ENCODE peak calls at places on chromosomes 2 and 18, in seven cellular contexts. F is stomach, Q is prostate gland, J is heart right ventricle, C is heart left ventricle, G is IMR-90, E is adrenal gland. R is an unnamed sample.

GRCh38 chr2:121736140-121736461 is 574 bp downstream of the NIFK start:
- DNase-seq in F (no peak), Q (no peak), J (no peak), C (no peak), G (no peak), E (no peak), R (no peak)

GRCh38 chr2:222290691-222291484 is 7.9 kb downstream of the PAX3 start:
- DNase-seq in F (no peak), Q (no peak), J (no peak), C (no peak), G (no peak), E (no peak), R (no peak)

GRCh38 chr2:241312082-241312481 is 3.4 kb downstream of the HDLBP start:
- DNase-seq in F (no peak), Q (no peak), J (no peak), C (no peak), G (peak), E (no peak), R (peak)

GRCh38 chr18:64276736-64277135 is 127.8 kb upstream of the LINC00305 start:
- DNase-seq in F (no peak), Q (no peak), J (no peak), C (peak), G (no peak), E (peak), R (no peak)

GRCh38 chr2:72142743-72143440 is 4.8 kb downstream of the CYP26B1 start:
- DNase-seq in F (peak), Q (peak), J (peak), C (peak), G (peak), E (peak), R (no peak)

GRCh38 chr2:190318931-190319556 is 582 bp downstream of the HIBCH start:
- DNase-seq in F (no peak), Q (peak), J (no peak), C (no peak), G (peak), E (no peak), R (peak)

GRCh38 chr2:12950957-12951656 is 234.4 kb downstream of the TRIB2 start:
- DNase-seq in F (no peak), Q (no peak), J (no peak), C (no peak), G (peak), E (no peak), R (no peak)

GRCh38 chr2:158969717-158970521 is 1.5 kb downstream of the TANC1 start:
- DNase-seq in F (peak), Q (peak), J (peak), C (peak), G (peak), E (peak), R (no peak)

GRCh38 chr2:71607490-71607889 is 154.1 kb downstream of the DYSF start:
- DNase-seq in F (no peak), Q (no peak), J (no peak), C (peak), G (no peak), E (peak), R (no peak)

GRCh38 chr2:174331731-174332606 is 2.8 kb upstream of the SP9 start:
- DNase-seq in F (no peak), Q (no peak), J (no peak), C (no peak), G (no peak), E (no peak), R (no peak)

DNA sequence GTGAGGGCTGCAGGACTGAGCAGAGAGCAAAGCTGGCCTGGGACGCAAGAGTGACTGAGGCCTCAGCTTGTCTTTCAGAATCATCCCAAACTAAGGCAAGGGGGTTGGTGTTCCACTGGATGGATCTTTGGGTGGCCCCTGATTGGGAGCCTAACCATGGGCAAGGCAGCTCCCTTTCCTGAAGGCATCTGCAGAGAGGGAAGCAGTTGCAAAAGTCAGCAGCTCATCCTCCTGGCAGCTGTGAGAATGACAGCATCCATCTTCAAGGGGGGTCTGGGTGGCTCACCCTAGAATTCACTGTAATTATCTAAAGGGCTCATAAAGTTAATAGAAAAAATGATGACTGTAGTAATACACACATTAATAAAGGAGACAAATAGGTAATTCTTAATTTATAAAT is 46.5 kb upstream of the RAB31 start:
- DNase-seq in F (no peak), Q (no peak), J (no peak), C (no peak), G (peak), E (no peak), R (no peak)
- TF ChIP-seq CTCF in F (no peak), Q (no peak), J (no peak), C (no peak), G (peak), E (no peak), R (no peak)

GRCh38 chr18:5895886-5896740 is 791 bp upstream of the TMEM200C start:
- DNase-seq in F (no peak), Q (no peak), J (peak), C (peak), G (peak), E (peak), R (no peak)
- H3K27ac ChIP-seq in F (no peak), Q (peak), J (peak), C (no peak), G (peak), E (peak), R (no peak)

DNA sequence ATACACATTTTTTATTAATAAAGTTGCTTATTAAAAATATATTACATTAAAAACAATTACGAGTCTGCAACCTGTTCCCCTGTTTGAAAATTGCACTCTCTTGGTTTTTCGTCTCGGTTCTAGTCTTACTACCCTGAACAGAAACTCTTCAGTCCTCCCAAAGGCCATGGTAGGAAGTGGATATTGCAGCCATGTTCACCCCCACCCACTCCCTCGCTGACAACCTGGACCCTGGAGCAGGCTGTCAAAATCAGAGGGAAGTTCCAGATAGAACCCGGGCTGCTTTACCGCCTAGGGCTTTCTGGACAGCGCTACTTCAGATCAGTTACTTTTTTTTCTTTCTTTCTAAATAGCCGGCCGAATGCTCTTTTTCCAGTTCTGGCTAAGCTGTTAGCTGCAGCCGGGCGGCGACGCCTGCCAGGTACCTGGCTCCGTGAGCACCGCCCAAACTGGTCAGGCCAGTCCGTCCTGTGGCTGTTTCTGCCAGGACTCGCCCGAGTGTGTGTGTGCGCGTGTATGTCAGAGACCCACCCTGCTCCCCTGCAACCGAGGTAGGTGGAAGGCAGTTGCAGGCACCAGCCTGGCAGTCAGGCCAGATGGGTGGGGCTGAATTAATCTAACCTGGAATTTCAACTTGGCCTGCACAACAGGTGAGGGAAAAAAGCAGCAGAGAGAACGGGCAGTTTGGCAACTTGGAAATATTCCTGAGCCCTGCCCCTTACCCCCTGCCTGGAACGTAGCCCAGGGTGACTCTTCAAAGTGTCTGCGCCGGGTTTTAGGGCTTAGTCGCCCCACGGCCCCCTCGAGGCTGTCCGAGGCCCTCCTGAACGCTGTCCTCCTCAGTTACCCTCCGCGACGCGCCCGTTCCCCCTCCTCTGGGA is 1.1 kb upstream of the TET3 start:
- DNase-seq in F (peak), Q (peak), J (no peak), C (no peak), G (no peak), E (no peak), R (peak)
- TF ChIP-seq CTCF in F (no peak), Q (peak), J (no peak), C (no peak), G (no peak), E (no peak), R (peak)

DNA sequence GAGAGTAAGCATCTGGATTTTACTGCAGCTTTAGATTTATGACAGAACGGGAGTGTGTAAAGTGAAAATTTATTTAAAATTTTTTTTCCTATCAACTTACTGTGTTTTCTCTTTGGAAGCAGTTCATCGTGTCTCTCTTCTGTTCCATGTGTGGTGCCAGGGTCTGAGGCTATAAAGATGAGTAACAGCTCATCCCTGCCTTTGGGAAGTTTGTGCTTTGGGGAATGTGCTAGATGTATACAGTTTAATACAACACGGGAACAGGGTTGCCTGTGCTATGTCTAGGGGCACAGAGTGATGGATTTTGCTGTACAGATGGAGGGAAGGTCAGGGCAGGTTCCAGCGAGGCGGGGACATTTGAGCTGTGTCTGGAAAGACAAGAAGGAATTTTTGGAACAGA is 125.8 kb downstream of the VWA3B start:
- DNase-seq in F (no peak), Q (no peak), J (no peak), C (no peak), G (no peak), E (no peak), R (no peak)
- H3K27ac ChIP-seq in F (no peak), Q (no peak), J (no peak), C (no peak), G (no peak), E (no peak), R (no peak)

GRCh38 chr2:212595036-212595654 is 56.5 kb upstream of the ERBB4 start:
- DNase-seq in F (no peak), Q (no peak), J (no peak), C (no peak), G (peak), E (no peak), R (peak)
- TF ChIP-seq CTCF in F (no peak), Q (no peak), J (no peak), C (no peak), G (peak), E (no peak), R (peak)

GRCh38 chr18:11121426-11121825 is 27.9 kb downstream of the PIEZO2 start:
- DNase-seq in F (no peak), Q (no peak), J (no peak), C (no peak), G (peak), E (no peak), R (no peak)

GRCh38 chr18:11118051-11118450 is 31.3 kb downstream of the PIEZO2 start:
- DNase-seq in F (no peak), Q (no peak), J (no peak), C (no peak), G (no peak), E (no peak), R (no peak)

GRCh38 chr18:11119550-11119949 is 29.8 kb downstream of the PIEZO2 start:
- DNase-seq in F (no peak), Q (no peak), J (no peak), C (no peak), G (no peak), E (no peak), R (no peak)

GRCh38 chr18:11124054-11124453 is 25.3 kb downstream of the PIEZO2 start:
- DNase-seq in F (no peak), Q (no peak), J (no peak), C (no peak), G (no peak), E (no peak), R (no peak)

DNA sequence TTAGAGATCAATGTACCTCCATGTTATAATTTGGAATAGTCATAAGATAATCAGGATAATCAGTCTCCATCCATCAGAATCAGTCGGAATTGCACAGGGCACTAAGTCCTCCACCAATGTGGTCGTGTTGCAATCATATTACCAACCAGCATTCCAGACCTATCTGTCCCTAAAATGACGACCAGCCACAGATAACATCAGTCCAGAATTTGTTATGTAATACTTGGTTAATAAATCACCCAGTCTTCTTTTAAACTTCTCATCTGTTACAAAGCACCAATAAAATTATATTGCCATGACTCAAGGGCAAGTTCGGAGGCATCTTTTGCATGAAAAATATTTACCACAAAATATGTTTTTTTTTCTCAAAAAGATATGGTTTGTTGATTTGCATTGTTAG is 29.4 kb downstream of the PIEZO2 start:
- DNase-seq in F (no peak), Q (no peak), J (no peak), C (no peak), G (no peak), E (no peak), R (no peak)
- H3K27ac ChIP-seq in F (no peak), Q (no peak), J (no peak), C (no peak), G (no peak), E (no peak), R (no peak)

R was measured in RWPE1.